ENCODE peak calls at places on chromosomes 12 and 14, in seven cellular contexts. R is PC-9, J is foreskin fibroblast, B is astrocyte of the spinal cord, I is lung, K is endothelial cell, V is DND-41. G is an unnamed sample.

GRCh38 chr14:74018704-74019407 is at the start of the genes BBOF1 and ENTPD5:
- DNase-seq in R (peak; percentile 57), J (peak; percentile 95), B (peak; percentile 82), I (peak; percentile 78), K (peak; percentile 81), V (peak; percentile 82), G (peak; percentile 85)

GRCh38 chr12:55074771-55075170 is 51.4 kb upstream of the OR9K2 start:
- DNase-seq in R (no peak), J (no peak), B (no peak), I (no peak), K (no peak), V (no peak), G (no peak)

GRCh38 chr12:38961044-38961443 is 55.7 kb upstream of the CPNE8 start:
- DNase-seq in R (no peak), J (no peak), B (no peak), I (no peak), K (no peak), V (no peak), G (no peak)

GRCh38 chr14:99875421-99875820 is 82.2 kb downstream of the EML1 start:
- DNase-seq in R (no peak), J (no peak), B (no peak), I (no peak), K (no peak), V (no peak), G (no peak)

GRCh38 chr12:102406033-102406584 is 74.3 kb downstream of the IGF1 start:
- DNase-seq in R (no peak), J (peak; percentile 34), B (peak; percentile 9), I (no peak), K (no peak), V (no peak), G (peak; percentile 46)

GRCh38 chr14:97878727-97879126 is 1081.5 kb downstream of the VRK1 start:
- DNase-seq in R (no peak), J (peak; percentile 1), B (peak; percentile 3), I (no peak), K (no peak), V (peak; percentile 72), G (no peak)

GRCh38 chr14:99273025-99273723 is 1.2 kb upstream of the BCL11B start:
- DNase-seq in R (no peak), J (peak; percentile 13), B (no peak), I (no peak), K (peak; percentile 50), V (peak; percentile 78), G (peak; percentile 94)

GRCh38 chr12:52337054-52337453 is 15.9 kb upstream of the KRT83 start:
- DNase-seq in R (peak; percentile 48), J (no peak), B (no peak), I (no peak), K (no peak), V (no peak), G (no peak)

GRCh38 chr14:44895716-44896115 is 66.0 kb downstream of the KLHL28 start:
- DNase-seq in R (no peak), J (peak; percentile 67), B (peak; percentile 73), I (no peak), K (no peak), V (no peak), G (no peak)

GRCh38 chr14:78172428-78172827 is 2.3 kb downstream of the NRXN3 start:
- DNase-seq in R (no peak), J (no peak), B (no peak), I (no peak), K (no peak), V (no peak), G (no peak)

GRCh38 chr14:55133416-55133815 is 4.4 kb downstream of the LGALS3 start:
- DNase-seq in R (no peak), J (peak; percentile 45), B (no peak), I (no peak), K (no peak), V (no peak), G (no peak)

GRCh38 chr14:92584856-92585255 is 71.3 kb downstream of the RIN3 start:
- DNase-seq in R (no peak), J (no peak), B (no peak), I (no peak), K (no peak), V (no peak), G (no peak)

GRCh38 chr14:105486974-105487448 is 325 bp downstream of the CRIP1 start:
- DNase-seq in R (no peak), J (no peak), B (no peak), I (peak; percentile 70), K (no peak), V (no peak), G (peak; percentile 82)

GRCh38 chr12:4700621-4701026 is 19.6 kb upstream of the GALNT8 start:
- DNase-seq in R (no peak), J (no peak), B (peak; percentile 52), I (peak; percentile 64), K (no peak), V (no peak), G (peak; percentile 65)

GRCh38 chr12:107228076-107228475 is 134.7 kb upstream of the CRY1 start:
- DNase-seq in R (no peak), J (no peak), B (no peak), I (no peak), K (no peak), V (no peak), G (peak; percentile 58)

GRCh38 chr12:128771681-128772080 is 52.1 kb downstream of the SLC15A4 start:
- DNase-seq in R (no peak), J (peak; percentile 15), B (no peak), I (no peak), K (no peak), V (no peak), G (no peak)

GRCh38 chr14:102580552-102581110 is 11.8 kb upstream of the RCOR1 start:
- DNase-seq in R (no peak), J (peak; percentile 67), B (no peak), I (no peak), K (no peak), V (no peak), G (no peak)

GRCh38 chr12:90770861-90771260 is 184.1 kb downstream of the CCER1 start:
- DNase-seq in R (no peak), J (no peak), B (no peak), I (no peak), K (no peak), V (no peak), G (no peak)

GRCh38 chr12:72543777-72544467 is 271.8 kb downstream of the TRHDE start:
- DNase-seq in R (no peak), J (no peak), B (no peak), I (no peak), K (no peak), V (no peak), G (no peak)

GRCh38 chr12:72547593-72547992 is 275.4 kb downstream of the TRHDE start:
- DNase-seq in R (no peak), J (peak; percentile 62), B (peak; percentile 17), I (no peak), K (no peak), V (no peak), G (no peak)

GRCh38 chr12:72546106-72546505 is 273.9 kb downstream of the TRHDE start:
- DNase-seq in R (no peak), J (peak; percentile 49), B (peak; percentile 27), I (no peak), K (no peak), V (no peak), G (no peak)

GRCh38 chr12:72549184-72549583 is 277.0 kb downstream of the TRHDE start:
- DNase-seq in R (no peak), J (no peak), B (no peak), I (no peak), K (no peak), V (no peak), G (no peak)
- TF ChIP-seq CTCF in R (no peak), J (no peak), B (no peak), I (no peak), K (no peak), V (no peak), G (no peak)

GRCh38 chr14:67620217-67620789 is 583 bp downstream of the ARG2 start:
- DNase-seq in R (no peak), J (peak; percentile 49), B (peak; percentile 27), I (no peak), K (no peak), V (no peak), G (peak; percentile 84)

GRCh38 chr14:67622675-67623074 is 3.0 kb downstream of the ARG2 start:
- DNase-seq in R (peak; percentile 49), J (peak; percentile 85), B (peak; percentile 90), I (no peak), K (peak; percentile 54), V (peak; percentile 55), G (peak; percentile 78)

GRCh38 chr14:67618617-67619063 is 1.1 kb upstream of the ARG2 start:
- DNase-seq in R (peak; percentile 74), J (peak; percentile 83), B (peak; percentile 85), I (no peak), K (peak; percentile 17), V (peak; percentile 16), G (no peak)

GRCh38 chr14:67623114-67623513 is 3.4 kb downstream of the ARG2 start:
- DNase-seq in R (peak; percentile 70), J (no peak), B (no peak), I (no peak), K (no peak), V (peak; percentile 13), G (no peak)

DNA sequence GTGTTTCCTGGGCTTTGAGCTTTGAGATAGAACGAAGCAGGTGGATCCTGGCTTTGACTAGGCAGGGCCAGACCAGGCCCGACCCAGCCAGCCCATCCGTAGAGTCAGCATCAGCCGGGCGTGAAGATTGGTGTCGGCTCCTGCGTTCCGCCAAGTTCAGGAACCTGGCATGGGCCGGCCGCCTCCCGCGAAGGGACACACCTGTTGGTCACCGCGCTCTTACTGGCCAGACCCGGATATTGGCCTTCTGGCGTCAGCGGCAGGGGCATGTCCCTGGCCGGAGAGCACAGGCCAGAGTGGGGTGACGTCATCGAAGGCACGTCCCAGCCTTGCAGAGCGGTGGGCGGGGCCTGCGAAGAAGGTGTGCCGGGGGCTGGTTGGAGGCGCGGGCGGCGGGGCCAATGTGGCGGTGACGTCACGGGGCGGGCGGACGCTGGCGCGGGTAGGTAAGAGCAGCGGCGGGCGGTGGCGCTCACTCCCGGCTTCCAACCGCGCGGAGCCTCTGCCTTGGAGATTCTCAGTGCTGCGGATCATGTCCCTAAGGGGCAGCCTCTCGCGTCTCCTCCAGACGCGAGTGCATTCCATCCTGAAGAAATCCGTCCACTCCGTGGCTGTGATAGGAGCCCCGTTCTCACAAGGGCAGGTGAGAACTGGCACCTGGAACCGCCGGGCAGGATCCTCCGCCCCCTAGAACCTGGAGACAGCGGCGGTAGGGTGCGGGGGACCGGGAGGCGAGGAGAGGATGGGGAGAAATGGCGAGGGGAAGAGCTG is at the start of gene ARG2:
- DNase-seq in R (peak; percentile 98), J (peak; percentile 96), B (peak; percentile 90), I (peak; percentile 99), K (peak; percentile 95), V (peak; percentile 83), G (peak; percentile 100)
- TF ChIP-seq CTCF in R (no peak), J (no peak), B (no peak), I (no peak), K (no peak), V (peak; percentile 16), G (no peak)

GRCh38 chr12:86600664-86601231 is 344.6 kb upstream of the MGAT4C start:
- DNase-seq in R (no peak), J (no peak), B (no peak), I (no peak), K (no peak), V (no peak), G (no peak)

GRCh38 chr12:86601550-86602308 is 345.5 kb upstream of the MGAT4C start:
- DNase-seq in R (no peak), J (no peak), B (no peak), I (no peak), K (no peak), V (no peak), G (no peak)

GRCh38 chr12:86597431-86597830 is 341.2 kb upstream of the MGAT4C start:
- DNase-seq in R (no peak), J (no peak), B (no peak), I (no peak), K (no peak), V (no peak), G (no peak)
- TF ChIP-seq CTCF in R (no peak), J (no peak), B (no peak), I (no peak), K (no peak), V (no peak), G (no peak)

GRCh38 chr12:30617568-30617967 is 78.1 kb downstream of the IPO8 start:
- DNase-seq in R (no peak), J (no peak), B (no peak), I (no peak), K (no peak), V (no peak), G (no peak)
- TF ChIP-seq CTCF in R (no peak), J (no peak), B (no peak), I (no peak), K (no peak), V (no peak), G (no peak)

G was measured in endodermal cell.